ENCODE peak calls at places on chromosome X, in eight cellular contexts. One of them, this sample, is unnamed.

GRCh38 chrX:140712413-140713173 is 3.0 kb downstream of the LINC00632 start:
- DNase-seq in uterus: peak; percentile 30
- DNase-seq in A549: peak; percentile 1
- DNase-seq in IMR-90: peak; percentile 55
- DNase-seq in HCT116: no peak
- DNase-seq in K562: no peak
- DNase-seq in body of pancreas: peak; percentile 49
- DNase-seq in upper lobe of left lung: peak; percentile 39
- DNase-seq in this sample: peak; percentile 13

GRCh38 chrX:140177821-140178220 is 212.5 kb upstream of the CXorf66 start:
- DNase-seq in uterus: no peak
- DNase-seq in A549: no peak
- DNase-seq in IMR-90: no peak
- DNase-seq in HCT116: no peak
- DNase-seq in K562: no peak
- DNase-seq in body of pancreas: no peak
- DNase-seq in upper lobe of left lung: no peak
- DNase-seq in this sample: no peak

GRCh38 chrX:74178536-74178935 is 125.4 kb upstream of the ZCCHC13 start:
- DNase-seq in uterus: no peak
- DNase-seq in A549: no peak
- DNase-seq in IMR-90: no peak
- DNase-seq in HCT116: no peak
- DNase-seq in K562: no peak
- DNase-seq in body of pancreas: no peak
- DNase-seq in upper lobe of left lung: peak; percentile 33
- DNase-seq in this sample: no peak

GRCh38 chrX:49999048-49999447 is 76.7 kb downstream of the CLCN5 start:
- DNase-seq in uterus: no peak
- DNase-seq in A549: no peak
- DNase-seq in IMR-90: no peak
- DNase-seq in HCT116: no peak
- DNase-seq in K562: no peak
- DNase-seq in body of pancreas: no peak
- DNase-seq in upper lobe of left lung: no peak
- DNase-seq in this sample: no peak

GRCh38 chrX:47936224-47936939 is 67.4 kb downstream of the ZNF182 start:
- DNase-seq in uterus: no peak
- DNase-seq in A549: no peak
- DNase-seq in IMR-90: no peak
- DNase-seq in HCT116: no peak
- DNase-seq in K562: peak; percentile 42
- DNase-seq in body of pancreas: no peak
- DNase-seq in upper lobe of left lung: peak; percentile 35
- DNase-seq in this sample: no peak

GRCh38 chrX:15043538-15043937 is 170.3 kb downstream of the MOSPD2 start:
- DNase-seq in uterus: no peak
- DNase-seq in A549: no peak
- DNase-seq in IMR-90: no peak
- DNase-seq in HCT116: no peak
- DNase-seq in K562: no peak
- DNase-seq in body of pancreas: no peak
- DNase-seq in upper lobe of left lung: no peak
- DNase-seq in this sample: no peak

GRCh38 chrX:43141885-43142284 is 363.9 kb upstream of the PPP1R2C start:
- DNase-seq in uterus: no peak
- DNase-seq in A549: no peak
- DNase-seq in IMR-90: no peak
- DNase-seq in HCT116: no peak
- DNase-seq in K562: no peak
- DNase-seq in body of pancreas: no peak
- DNase-seq in upper lobe of left lung: no peak
- DNase-seq in this sample: no peak

GRCh38 chrX:68936186-68936585 is 107.4 kb downstream of the EFNB1 start:
- DNase-seq in uterus: no peak
- DNase-seq in A549: no peak
- DNase-seq in IMR-90: no peak
- DNase-seq in HCT116: no peak
- DNase-seq in K562: no peak
- DNase-seq in body of pancreas: no peak
- DNase-seq in upper lobe of left lung: no peak
- DNase-seq in this sample: no peak

GRCh38 chrX:16002185-16002584 is 121.2 kb upstream of the GRPR start:
- DNase-seq in uterus: no peak
- DNase-seq in A549: no peak
- DNase-seq in IMR-90: no peak
- DNase-seq in HCT116: no peak
- DNase-seq in K562: no peak
- DNase-seq in body of pancreas: no peak
- DNase-seq in upper lobe of left lung: no peak
- DNase-seq in this sample: no peak

GRCh38 chrX:16320765-16321355 is 153.6 kb downstream of the MAGEB17 start:
- DNase-seq in uterus: no peak
- DNase-seq in A549: no peak
- DNase-seq in IMR-90: peak; percentile 77
- DNase-seq in HCT116: no peak
- DNase-seq in K562: no peak
- DNase-seq in body of pancreas: no peak
- DNase-seq in upper lobe of left lung: no peak
- DNase-seq in this sample: no peak

GRCh38 chrX:2500091-2500680 is 590 bp downstream of the DHRSX start:
- DNase-seq in uterus: no peak
- DNase-seq in A549: peak; percentile 62
- DNase-seq in IMR-90: peak; percentile 65
- DNase-seq in HCT116: no peak
- DNase-seq in K562: peak; percentile 75
- DNase-seq in body of pancreas: no peak
- DNase-seq in upper lobe of left lung: peak; percentile 91
- DNase-seq in this sample: no peak

GRCh38 chrX:56232221-56233082 is at the start of gene KLF8:
- DNase-seq in uterus: peak; percentile 58
- DNase-seq in A549: no peak
- DNase-seq in IMR-90: no peak
- DNase-seq in HCT116: peak; percentile 8
- DNase-seq in K562: peak; percentile 41
- DNase-seq in body of pancreas: peak; percentile 44
- DNase-seq in upper lobe of left lung: peak; percentile 82
- DNase-seq in this sample: peak; percentile 34

GRCh38 chrX:72308566-72309296 is 3.0 kb upstream of the CITED1 start:
- DNase-seq in uterus: peak; percentile 73
- DNase-seq in A549: peak; percentile 67
- DNase-seq in IMR-90: peak; percentile 50
- DNase-seq in HCT116: peak; percentile 34
- DNase-seq in K562: peak; percentile 63
- DNase-seq in body of pancreas: peak; percentile 62
- DNase-seq in upper lobe of left lung: no peak
- DNase-seq in this sample: peak; percentile 13

GRCh38 chrX:150163181-150163930 is 199.8 kb upstream of the MAMLD1 start:
- DNase-seq in uterus: no peak
- DNase-seq in A549: no peak
- DNase-seq in IMR-90: no peak
- DNase-seq in HCT116: no peak
- DNase-seq in K562: no peak
- DNase-seq in body of pancreas: no peak
- DNase-seq in upper lobe of left lung: no peak
- DNase-seq in this sample: no peak

GRCh38 chrX:97524997-97525396 is 641.3 kb downstream of the RPA4 start:
- DNase-seq in uterus: no peak
- DNase-seq in A549: no peak
- DNase-seq in IMR-90: no peak
- DNase-seq in HCT116: no peak
- DNase-seq in K562: no peak
- DNase-seq in body of pancreas: no peak
- DNase-seq in upper lobe of left lung: no peak
- DNase-seq in this sample: no peak

DNA sequence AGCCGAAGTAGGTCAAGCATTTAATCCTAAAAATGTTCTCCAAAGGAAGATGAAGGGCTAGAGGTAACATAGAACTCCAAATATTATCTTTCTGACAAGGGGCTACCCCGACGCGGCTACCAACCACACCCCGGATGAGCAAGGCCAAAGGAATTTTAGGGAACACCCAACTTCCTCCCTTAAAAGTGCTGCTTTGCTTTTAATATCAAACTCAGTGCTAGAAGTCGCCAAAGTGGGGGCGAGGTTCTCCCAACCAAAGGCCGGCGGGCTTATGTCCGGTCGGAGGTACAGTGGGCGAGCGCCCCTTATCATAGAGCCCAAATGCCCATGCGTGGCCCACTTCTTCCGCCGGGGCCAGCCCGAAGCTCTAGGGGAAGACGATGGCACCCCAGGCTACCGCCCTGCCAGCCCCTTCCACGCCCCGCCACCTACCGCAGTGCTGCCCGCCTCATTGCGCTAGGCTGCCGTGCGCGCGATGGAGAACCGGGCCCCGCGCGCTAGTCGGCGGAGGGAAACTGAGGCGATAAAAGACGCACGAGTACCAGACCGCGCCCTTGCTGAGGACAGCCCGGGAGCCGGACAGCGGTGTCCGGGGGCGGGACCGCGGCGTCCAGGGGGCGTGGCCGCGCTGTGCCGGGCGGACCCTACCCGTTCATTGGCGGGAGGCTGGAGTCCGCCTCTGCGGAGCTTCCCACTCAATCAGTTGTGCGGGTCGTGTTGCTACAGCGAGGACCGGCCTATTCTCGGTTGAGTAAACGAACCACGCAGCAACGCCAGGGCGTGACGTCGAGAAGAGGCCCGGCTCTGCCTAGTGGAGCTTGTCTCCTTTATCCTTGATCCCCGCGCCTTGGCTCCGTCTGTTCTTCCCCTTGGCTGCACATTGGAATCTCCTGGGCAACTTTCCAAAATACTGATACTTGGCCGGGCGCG is at the start of gene ACOT9:
- DNase-seq in uterus: peak; percentile 91
- DNase-seq in A549: peak; percentile 89
- DNase-seq in IMR-90: peak; percentile 95
- DNase-seq in HCT116: peak; percentile 87
- DNase-seq in K562: peak; percentile 95
- DNase-seq in body of pancreas: peak; percentile 93
- DNase-seq in upper lobe of left lung: peak; percentile 96
- DNase-seq in this sample: peak; percentile 72
- TF ChIP-seq POLR2A in uterus: peak; percentile 84
- TF ChIP-seq POLR2A in A549: peak; percentile 65
- TF ChIP-seq POLR2A in IMR-90: peak; percentile 78
- TF ChIP-seq POLR2A in HCT116: peak; percentile 40
- TF ChIP-seq POLR2A in K562: peak; percentile 76
- TF ChIP-seq POLR2A in body of pancreas: peak; percentile 77
- TF ChIP-seq POLR2A in upper lobe of left lung: peak; percentile 86
- TF ChIP-seq POLR2A in this sample: no peak

GRCh38 chrX:136067946-136068345 is 79.4 kb upstream of the FHL1 start:
- DNase-seq in uterus: peak; percentile 35
- DNase-seq in A549: no peak
- DNase-seq in IMR-90: no peak
- DNase-seq in HCT116: no peak
- DNase-seq in K562: no peak
- DNase-seq in body of pancreas: no peak
- DNase-seq in upper lobe of left lung: no peak
- DNase-seq in this sample: no peak
- H3K4me1 ChIP-seq in uterus: no peaks in the 10 kb centered on the region
- H3K4me1 ChIP-seq in A549: no peaks in the 10 kb centered on the region
- H3K4me1 ChIP-seq in IMR-90: peaks cover 4% of the 10 kb centered on the region
- H3K4me1 ChIP-seq in HCT116: no peaks in the 10 kb centered on the region
- H3K4me1 ChIP-seq in K562: no peaks in the 10 kb centered on the region
- H3K4me1 ChIP-seq in body of pancreas: no peaks in the 10 kb centered on the region
- H3K4me1 ChIP-seq in upper lobe of left lung: no peaks in the 10 kb centered on the region
- H3K4me1 ChIP-seq in this sample: no peaks in the 10 kb centered on the region

GRCh38 chrX:40647307-40648197 is at the start of gene CXorf38:
- DNase-seq in uterus: peak; percentile 98
- DNase-seq in A549: peak; percentile 69
- DNase-seq in IMR-90: peak; percentile 83
- DNase-seq in HCT116: peak; percentile 66
- DNase-seq in K562: peak; percentile 94
- DNase-seq in body of pancreas: peak; percentile 95
- DNase-seq in upper lobe of left lung: peak; percentile 99
- DNase-seq in this sample: peak; percentile 80

GRCh38 chrX:40651620-40652223 is 4.4 kb upstream of the CXorf38 start:
- DNase-seq in uterus: peak; percentile 65
- DNase-seq in A549: no peak
- DNase-seq in IMR-90: peak; percentile 65
- DNase-seq in HCT116: peak; percentile 45
- DNase-seq in K562: peak; percentile 23
- DNase-seq in body of pancreas: peak; percentile 78
- DNase-seq in upper lobe of left lung: no peak
- DNase-seq in this sample: peak; percentile 48

GRCh38 chrX:40644175-40644574 is 3.2 kb downstream of the CXorf38 start:
- DNase-seq in uterus: no peak
- DNase-seq in A549: no peak
- DNase-seq in IMR-90: peak; percentile 54
- DNase-seq in HCT116: no peak
- DNase-seq in K562: no peak
- DNase-seq in body of pancreas: no peak
- DNase-seq in upper lobe of left lung: no peak
- DNase-seq in this sample: peak; percentile 21

GRCh38 chrX:40644821-40645358 is 2.5 kb downstream of the CXorf38 start:
- DNase-seq in uterus: peak; percentile 50
- DNase-seq in A549: no peak
- DNase-seq in IMR-90: peak; percentile 74
- DNase-seq in HCT116: no peak
- DNase-seq in K562: no peak
- DNase-seq in body of pancreas: peak; percentile 52
- DNase-seq in upper lobe of left lung: no peak
- DNase-seq in this sample: peak; percentile 18

DNA sequence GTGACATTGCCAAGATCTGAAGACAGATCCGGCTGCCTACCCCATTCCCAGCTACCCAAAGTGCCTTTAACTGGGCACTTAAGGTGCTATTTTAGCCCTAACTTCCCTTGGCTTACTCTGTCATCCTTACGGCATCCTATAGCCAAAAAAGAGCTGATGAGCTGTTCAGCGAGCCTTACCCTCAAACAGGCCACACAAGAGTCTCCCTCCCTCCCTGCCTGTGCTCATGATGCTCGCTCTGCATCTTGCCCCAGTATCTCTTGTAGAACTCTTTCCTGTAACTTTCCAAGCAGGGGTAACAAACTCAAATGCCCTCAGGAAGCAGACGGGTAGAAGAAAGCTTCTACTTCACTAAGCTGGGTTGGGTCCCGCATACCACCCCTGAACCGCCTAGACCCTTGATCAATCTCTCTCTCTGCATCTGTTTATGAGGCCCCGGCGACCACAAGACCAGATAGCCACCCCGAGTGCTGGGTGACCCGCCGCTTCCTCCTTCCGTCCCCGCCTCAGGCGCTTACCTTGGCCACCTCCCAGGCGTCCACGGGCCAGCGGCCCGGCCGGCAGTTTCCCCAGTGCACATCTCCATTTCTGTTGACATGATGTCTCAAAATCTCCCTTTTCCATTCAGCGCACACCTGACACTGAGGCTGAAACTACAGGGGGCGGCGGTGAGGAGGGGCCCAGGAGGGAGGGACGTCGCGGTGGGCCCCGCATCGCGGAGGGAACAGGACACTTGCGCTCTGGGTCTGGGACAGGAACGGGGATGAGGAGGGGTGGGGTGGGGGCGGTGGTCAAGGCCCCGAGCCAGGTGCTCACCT is 663 bp downstream of the CXorf38 start:
- DNase-seq in uterus: peak; percentile 47
- DNase-seq in A549: peak; percentile 18
- DNase-seq in IMR-90: peak; percentile 43
- DNase-seq in HCT116: no peak
- DNase-seq in K562: peak; percentile 72
- DNase-seq in body of pancreas: peak; percentile 58
- DNase-seq in upper lobe of left lung: peak; percentile 87
- DNase-seq in this sample: peak; percentile 7
- H3K27ac ChIP-seq in uterus: peak overlapping the region; percentile 83
- H3K27ac ChIP-seq in A549: peak overlapping the region; percentile 86
- H3K27ac ChIP-seq in IMR-90: peak overlapping the region; percentile 74
- H3K27ac ChIP-seq in HCT116: peak overlapping the region; percentile 53
- H3K27ac ChIP-seq in K562: peak overlapping the region; percentile 57
- H3K27ac ChIP-seq in body of pancreas: peak overlapping the region; percentile 89
- H3K27ac ChIP-seq in upper lobe of left lung: peak overlapping the region; percentile 80
- H3K27ac ChIP-seq in this sample: peak overlapping the region; percentile 90

GRCh38 chrX:107565005-107565404 is 63.3 kb upstream of the PRPS1 start:
- DNase-seq in uterus: no peak
- DNase-seq in A549: no peak
- DNase-seq in IMR-90: no peak
- DNase-seq in HCT116: no peak
- DNase-seq in K562: peak; percentile 29
- DNase-seq in body of pancreas: no peak
- DNase-seq in upper lobe of left lung: no peak
- DNase-seq in this sample: no peak
- TF ChIP-seq POLR2A in uterus: no peak
- TF ChIP-seq POLR2A in A549: no peak
- TF ChIP-seq POLR2A in IMR-90: no peak
- TF ChIP-seq POLR2A in HCT116: no peak
- TF ChIP-seq POLR2A in K562: no peak
- TF ChIP-seq POLR2A in body of pancreas: no peak
- TF ChIP-seq POLR2A in upper lobe of left lung: no peak
- TF ChIP-seq POLR2A in this sample: no peak